ENCODE peak calls at places on chromosome 16, in five cellular contexts. I, R, F, S and K are unnamed samples.

GRCh38 chr16:89319883-89320716 is 102.6 kb downstream of the ZNF778 start:
- DNase-seq in I (no peak), R (peak), F (peak), S (no peak), K (no peak)

GRCh38 chr16:23148513-23149266 is 562 bp downstream of the USP31 start:
- DNase-seq in I (no peak), R (peak), F (peak), S (peak), K (peak)

GRCh38 chr16:65214196-65214595 is 92.3 kb upstream of the CDH11 start:
- DNase-seq in I (no peak), R (no peak), F (no peak), S (no peak), K (no peak)

GRCh38 chr16:1159973-1160772 is 7.3 kb downstream of the CACNA1H start:
- DNase-seq in I (no peak), R (no peak), F (peak), S (no peak), K (peak)

GRCh38 chr16:4316103-4316731 is 350 bp downstream of the GLIS2 start:
- DNase-seq in I (no peak), R (no peak), F (no peak), S (peak), K (no peak)

GRCh38 chr16:9154576-9155410 is 63.3 kb downstream of the HAPSTR1 start:
- DNase-seq in I (no peak), R (no peak), F (no peak), S (no peak), K (no peak)

GRCh38 chr16:73601911-73602310 is 554.0 kb upstream of the ZFHX3 start:
- DNase-seq in I (no peak), R (no peak), F (no peak), S (no peak), K (no peak)

GRCh38 chr16:13907431-13907830 is 12.5 kb upstream of the ERCC4 start:
- DNase-seq in I (no peak), R (no peak), F (no peak), S (no peak), K (no peak)

GRCh38 chr16:28822520-28823290 is at the start of gene ATXN2L:
- DNase-seq in I (no peak), R (peak), F (peak), S (peak), K (peak)

GRCh38 chr16:58284488-58284887 is 10.3 kb downstream of the PRSS54 start:
- DNase-seq in I (no peak), R (no peak), F (no peak), S (no peak), K (no peak)

GRCh38 chr16:68644715-68645493 is at the start of gene CDH3:
- DNase-seq in I (no peak), R (peak), F (no peak), S (peak), K (no peak)

GRCh38 chr16:79600636-79601091 is at the start of gene MAF:
- DNase-seq in I (no peak), R (peak), F (peak), S (peak), K (peak)

GRCh38 chr16:68382296-68382718 is 66.0 kb downstream of the SMPD3 start:
- DNase-seq in I (no peak), R (peak), F (no peak), S (peak), K (no peak)

GRCh38 chr16:57752203-57752580 is 16.6 kb downstream of the KATNB1 start:
- DNase-seq in I (no peak), R (no peak), F (peak), S (no peak), K (no peak)

GRCh38 chr16:64948056-64948455 is 173.8 kb downstream of the CDH11 start:
- DNase-seq in I (no peak), R (no peak), F (no peak), S (no peak), K (no peak)

GRCh38 chr16:5235119-5235518 is 137.5 kb upstream of the EEF2KMT start:
- DNase-seq in I (no peak), R (no peak), F (no peak), S (no peak), K (no peak)

GRCh38 chr16:57998484-57998883 is 2.0 kb downstream of the ZNF319 start:
- DNase-seq in I (no peak), R (peak), F (no peak), S (peak), K (no peak)

GRCh38 chr16:3952342-3953131 is 72.0 kb upstream of the CREBBP start:
- DNase-seq in I (no peak), R (peak), F (peak), S (peak), K (no peak)

GRCh38 chr16:65062736-65063583 is 58.9 kb downstream of the CDH11 start:
- DNase-seq in I (no peak), R (no peak), F (no peak), S (no peak), K (peak)

GRCh38 chr16:71883193-71883848 is 661 bp downstream of the ZNF821 start:
- DNase-seq in I (no peak), R (peak), F (no peak), S (peak), K (peak)
- H3K27ac ChIP-seq in I (no peak), R (no peak), F (peak), S (peak), K (peak)

DNA sequence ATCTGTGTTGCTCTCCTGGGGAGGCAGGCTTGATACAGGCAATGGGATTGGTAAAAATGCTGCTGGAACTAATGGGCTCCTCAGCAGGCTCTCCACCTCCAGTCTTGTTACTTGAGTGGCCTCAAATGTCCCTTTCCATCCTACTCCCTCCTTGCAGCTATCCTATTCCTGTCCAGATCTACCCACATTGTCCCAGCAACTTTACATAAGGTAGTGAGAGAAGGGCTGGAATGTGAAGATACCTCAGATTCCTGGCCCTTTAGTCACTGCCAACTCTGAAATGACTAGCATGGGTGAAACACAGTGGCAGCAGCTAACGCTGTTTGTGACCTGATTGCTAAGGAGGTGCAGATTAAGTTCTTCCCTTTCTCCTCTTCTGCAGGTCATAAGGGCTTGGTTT is 210.1 kb upstream of the HS3ST4 start:
- DNase-seq in I (no peak), R (peak), F (no peak), S (peak), K (no peak)
- H3K27ac ChIP-seq in I (no peak), R (no peak), F (no peak), S (no peak), K (no peak)

DNA sequence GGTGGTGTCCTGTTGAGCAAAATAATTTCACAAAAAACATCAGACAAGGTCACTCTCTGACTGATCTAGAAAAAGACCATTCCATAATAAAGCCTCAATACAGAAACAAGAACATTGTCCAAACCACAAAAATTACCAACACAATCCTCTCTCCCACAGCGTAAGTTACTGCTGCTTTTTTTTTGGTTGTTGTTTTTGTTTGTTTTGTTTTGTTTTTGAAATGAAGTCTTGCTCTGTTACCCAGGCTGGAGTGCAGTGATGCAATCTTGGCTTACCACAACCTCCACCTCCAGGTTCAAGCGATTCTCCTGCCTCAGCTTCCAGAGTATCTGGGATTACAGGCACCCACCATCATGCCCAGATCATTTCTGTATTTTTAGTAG is 1.5 kb upstream of the KCTD13 start:
- DNase-seq in I (no peak), R (no peak), F (no peak), S (no peak), K (no peak)
- H3K27ac ChIP-seq in I (no peak), R (no peak), F (no peak), S (no peak), K (peak)

DNA sequence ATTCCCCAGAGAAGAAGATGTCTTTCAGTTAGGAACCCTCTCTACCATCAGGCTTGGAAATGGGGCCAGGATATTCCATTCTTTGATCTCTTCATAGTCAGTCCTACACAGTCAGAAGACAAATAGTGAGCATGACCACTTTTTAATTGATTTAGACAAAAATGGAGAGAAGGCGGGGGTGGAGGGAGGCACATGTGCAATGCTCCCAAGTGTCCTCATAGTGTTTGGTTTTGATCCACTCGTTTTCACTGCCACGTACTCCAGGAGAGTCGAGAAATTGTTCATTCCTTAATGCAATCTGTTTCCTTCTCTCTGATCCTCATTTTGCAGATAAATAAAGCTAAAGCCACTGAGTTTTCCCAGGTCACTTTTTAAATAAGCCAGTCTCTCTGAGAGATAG is 176.0 kb downstream of the IRX3 start:
- DNase-seq in I (no peak), R (no peak), F (no peak), S (no peak), K (no peak)
- H3K27ac ChIP-seq in I (no peak), R (no peak), F (no peak), S (no peak), K (no peak)

GRCh38 chr16:26987631-26988030 is 79.1 kb upstream of the C16orf82 start:
- DNase-seq in I (no peak), R (no peak), F (no peak), S (peak), K (no peak)
- H3K27ac ChIP-seq in I (no peak), R (no peak), F (no peak), S (no peak), K (no peak)

DNA sequence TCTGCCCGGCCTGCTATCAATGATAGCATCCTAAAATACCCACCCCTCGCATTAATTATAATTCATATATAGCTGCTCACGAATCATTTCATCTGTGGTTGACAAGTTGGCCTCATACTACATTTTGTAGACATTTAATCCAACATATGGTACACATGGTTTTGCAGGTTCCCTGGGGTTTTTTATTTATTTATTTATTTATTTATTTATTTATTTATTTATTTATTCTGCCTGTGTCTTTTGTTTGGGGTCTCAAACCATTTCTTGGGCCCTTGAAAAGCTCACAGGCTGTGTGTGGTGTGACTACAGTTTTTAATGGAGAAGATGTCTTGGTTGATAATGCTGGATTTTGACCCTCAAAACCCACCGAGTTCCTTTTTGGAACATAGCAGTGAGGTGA is 47.3 kb upstream of the SALL1 start:
- DNase-seq in I (no peak), R (no peak), F (no peak), S (no peak), K (no peak)
- H3K27ac ChIP-seq in I (no peak), R (no peak), F (no peak), S (no peak), K (no peak)

GRCh38 chr16:66565051-66565450 is 1.2 kb upstream of the CMTM1 start:
- DNase-seq in I (no peak), R (no peak), F (no peak), S (no peak), K (no peak)
- H3K27ac ChIP-seq in I (no peak), R (no peak), F (no peak), S (no peak), K (no peak)

DNA sequence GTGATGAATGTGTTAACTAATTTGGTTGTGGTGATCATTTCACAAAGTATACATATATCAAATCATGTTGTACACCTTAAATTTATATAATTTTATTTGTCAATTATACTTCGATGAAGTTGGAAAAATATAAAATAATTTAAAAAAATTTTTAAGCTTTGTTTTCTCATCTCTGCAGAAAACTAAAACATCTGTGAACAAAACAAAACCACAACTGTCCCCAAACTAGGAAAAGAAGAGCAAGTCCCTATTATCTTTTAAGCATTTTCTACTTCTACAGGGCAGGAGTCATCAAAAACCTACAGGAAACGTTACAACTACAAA is 6.5 kb downstream of the HSDL1 start:
- DNase-seq in I (no peak), R (no peak), F (no peak), S (no peak), K (no peak)
- H3K27ac ChIP-seq in I (no peak), R (no peak), F (peak), S (peak), K (no peak)

GRCh38 chr16:46923513-46924295 is 39.5 kb downstream of the GPT2 start:
- DNase-seq in I (no peak), R (no peak), F (peak), S (no peak), K (no peak)
- H3K27ac ChIP-seq in I (no peak), R (no peak), F (peak), S (no peak), K (no peak)

GRCh38 chr16:75534560-75535205 is 1.2 kb downstream of the CHST5 start:
- DNase-seq in I (no peak), R (no peak), F (no peak), S (no peak), K (no peak)

GRCh38 chr16:75532791-75533190 is 3.1 kb downstream of the CHST5 start:
- DNase-seq in I (no peak), R (no peak), F (no peak), S (no peak), K (no peak)

GRCh38 chr16:75529959-75530358 is 5.9 kb downstream of the CHST5 start:
- DNase-seq in I (no peak), R (no peak), F (no peak), S (no peak), K (no peak)

GRCh38 chr16:75529056-75529905 is 6.6 kb downstream of the CHST5 start:
- DNase-seq in I (no peak), R (no peak), F (no peak), S (peak), K (no peak)

DNA sequence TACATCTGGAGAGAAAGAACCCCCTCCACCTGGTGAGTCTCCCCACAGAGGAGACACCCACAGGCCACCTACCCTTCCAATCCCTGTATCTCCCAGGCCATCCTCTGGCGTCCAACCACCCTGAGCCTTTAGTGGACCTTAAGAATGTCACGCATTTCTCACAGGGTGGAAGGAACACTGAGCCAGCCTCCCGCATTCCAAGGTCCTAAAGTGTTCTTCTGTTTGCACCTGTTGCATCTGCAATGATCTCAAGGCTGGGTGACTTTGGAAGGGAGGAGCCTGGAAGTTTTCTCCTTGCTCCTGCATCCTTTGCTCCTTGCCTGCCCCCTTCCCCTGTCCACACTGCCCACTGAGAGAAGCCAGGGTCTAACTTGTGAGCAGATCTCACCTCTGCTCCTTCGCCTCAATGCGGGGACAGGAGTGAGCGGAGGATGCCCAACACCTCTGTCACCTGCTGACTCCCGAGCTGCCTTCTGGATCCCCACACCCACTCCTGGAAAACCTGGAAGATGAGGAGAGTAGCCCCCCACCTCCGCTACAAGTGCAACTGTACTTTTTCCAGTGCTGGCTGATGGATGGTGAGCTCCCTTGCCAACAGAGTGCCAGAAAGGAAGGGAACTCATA is 3.7 kb downstream of the CHST5 start:
- DNase-seq in I (no peak), R (no peak), F (no peak), S (peak), K (no peak)
- H3K27ac ChIP-seq in I (no peak), R (no peak), F (no peak), S (no peak), K (no peak)